ENCODE peak calls at places on chromosomes 11 and 22, in four cellular contexts. M is transverse colon, C is prostate gland, Q is spleen. F is an unnamed sample.

GRCh38 chr11:31798057-31799035 is 12.8 kb downstream of the PAX6 start:
- DNase-seq in M (no peak), C (no peak), Q (peak), F (peak)

GRCh38 chr11:32382339-32383049 is 52.8 kb downstream of the WT1 start:
- DNase-seq in Q (no peak), C (no peak), M (no peak), F (no peak)

GRCh38 chr22:37529652-37530345 is 10.6 kb upstream of the CARD10 start:
- DNase-seq in M (peak), C (peak), Q (no peak), F (no peak)

GRCh38 chr22:37843746-37844089 is 416 bp downstream of the ANKRD54 start:
- DNase-seq in Q (peak), M (peak), C (peak), F (no peak)

GRCh38 chr11:118105657-118106305 is 19.0 kb upstream of the SMIM35 start:
- DNase-seq in Q (no peak), C (no peak), M (no peak), F (no peak)

GRCh38 chr11:37984991-37985390 is 1387.0 kb upstream of the RAG2 start:
- DNase-seq in C (no peak), M (no peak), Q (no peak), F (no peak)

GRCh38 chr11:78783301-78783700 is 208.6 kb upstream of the NARS2 start:
- DNase-seq in Q (no peak), C (no peak), M (no peak), F (no peak)

GRCh38 chr22:27377501-27377900 is 424.1 kb downstream of the MN1 start:
- DNase-seq in M (no peak), C (no peak), Q (no peak), F (no peak)

GRCh38 chr11:8720868-8721739 is 38.5 kb downstream of the RPL27A start:
- DNase-seq in Q (no peak), M (peak), C (peak), F (no peak)

GRCh38 chr11:1260620-1261019 is 37.8 kb downstream of the MUC5B start:
- DNase-seq in C (no peak), Q (no peak), M (no peak), F (no peak)

GRCh38 chr11:1261241-1262071 is 38.6 kb downstream of the MUC5B start:
- DNase-seq in M (no peak), C (no peak), Q (no peak), F (no peak)

GRCh38 chr11:1263036-1263435 is 40.2 kb downstream of the MUC5B start:
- DNase-seq in Q (peak), M (peak), C (no peak), F (no peak)

GRCh38 chr11:1260023-1260501 is 37.2 kb downstream of the MUC5B start:
- DNase-seq in Q (no peak), C (no peak), M (peak), F (no peak)

GRCh38 chr11:1262172-1263006 is 39.5 kb downstream of the MUC5B start:
- DNase-seq in C (peak), Q (peak), M (peak), F (no peak)
- TF ChIP-seq POLR2A in C (peak), Q (no peak), M (peak), F (peak)

DNA sequence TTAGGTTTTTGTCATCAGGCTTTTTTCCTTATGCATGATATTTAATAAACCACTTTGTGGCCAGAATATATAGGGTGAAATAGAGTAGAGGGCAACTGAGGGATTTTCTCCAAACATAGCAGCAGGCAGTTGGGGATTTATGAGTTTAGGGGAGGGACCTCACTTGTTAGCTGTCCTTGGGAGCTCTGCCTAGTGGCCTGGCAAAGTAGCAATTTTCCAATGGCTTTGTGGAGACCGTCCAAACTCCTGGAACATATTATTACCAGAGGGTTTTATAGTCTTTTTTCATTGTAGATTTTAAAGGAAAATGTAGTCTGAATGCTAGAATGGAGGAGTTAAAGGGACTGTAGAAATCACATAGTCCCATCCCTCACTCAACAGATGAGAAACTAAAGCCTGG is 32.2 kb downstream of the AMOTL1 start:
- DNase-seq in C (peak), M (no peak), Q (no peak), F (no peak)
- TF ChIP-seq POLR2AphosphoS5 in C (peak), M (peak), Q (no peak), F (peak)

GRCh38 chr11:61688368-61689163 is 8.4 kb downstream of the DAGLA start:
- DNase-seq in C (peak), Q (no peak), M (peak), F (no peak)
- H3K4me3 ChIP-seq in C (no peak), Q (peak), M (no peak), F (peak)

GRCh38 chr11:59112494-59112893 is 5.5 kb downstream of the FAM111B start:
- DNase-seq in C (no peak), Q (no peak), M (no peak), F (no peak)

GRCh38 chr11:59114344-59114743 is 7.3 kb downstream of the FAM111B start:
- DNase-seq in M (no peak), Q (no peak), C (no peak), F (no peak)

GRCh38 chr11:59115556-59115955 is 8.5 kb downstream of the FAM111B start:
- DNase-seq in C (no peak), Q (no peak), M (no peak), F (no peak)

GRCh38 chr11:59119826-59120225 is 12.8 kb downstream of the FAM111B start:
- DNase-seq in C (no peak), M (no peak), Q (no peak), F (no peak)

DNA sequence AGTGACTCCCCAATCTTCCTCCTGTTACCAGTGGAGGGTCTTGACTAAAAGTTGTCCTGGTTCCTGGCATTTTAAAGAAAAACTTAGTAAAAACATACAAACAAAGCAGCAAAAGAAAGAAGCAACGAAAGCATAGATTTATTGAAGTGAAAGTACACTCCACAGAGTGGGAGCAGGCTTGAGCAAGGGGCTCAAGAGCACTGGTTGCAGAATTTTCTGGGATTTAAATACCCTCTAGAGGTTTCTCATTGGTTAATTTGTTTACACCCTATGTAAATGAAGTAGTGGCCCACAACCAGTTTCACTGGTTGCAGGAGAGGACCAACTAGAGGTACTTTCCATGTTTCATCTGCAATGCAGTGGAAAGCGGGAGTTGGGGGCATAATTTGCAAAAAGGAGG is 10.7 kb downstream of the FAM111B start:
- DNase-seq in Q (no peak), C (no peak), M (no peak), F (no peak)
- TF ChIP-seq POLR2A in Q (no peak), C (no peak), M (no peak), F (no peak)

DNA sequence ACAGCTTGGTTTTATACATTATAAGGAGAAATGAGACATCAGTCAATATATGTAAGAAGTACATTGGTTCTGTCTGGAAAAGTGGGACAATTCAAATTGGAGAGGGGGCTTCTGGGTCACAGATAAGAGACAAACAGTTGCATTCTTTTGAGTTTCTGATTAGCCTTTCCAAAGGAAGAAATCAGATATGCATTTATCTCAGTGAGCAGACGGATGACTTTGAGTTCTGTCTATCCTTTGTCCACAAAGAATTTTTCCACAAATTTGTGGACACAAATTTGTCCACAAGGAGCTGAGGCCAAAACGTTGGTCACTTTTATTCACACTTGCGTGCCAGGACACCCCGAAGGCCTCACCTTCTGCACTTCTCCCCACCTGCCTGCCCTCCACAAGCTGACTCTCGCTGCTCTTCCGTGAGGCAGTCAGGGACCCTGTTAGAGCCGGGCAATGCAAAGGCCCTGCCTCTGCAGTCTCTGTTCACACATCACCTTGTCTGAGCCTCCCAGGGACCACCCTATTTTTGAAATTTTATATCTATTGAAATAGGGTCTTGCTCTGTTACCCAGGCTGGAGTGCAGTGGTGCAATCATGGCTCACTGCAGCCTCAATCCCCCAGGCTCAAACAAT is 20.5 kb downstream of the IL17REL start:
- DNase-seq in Q (no peak), M (no peak), C (no peak), F (peak)
- TF ChIP-seq POLR2AphosphoS5 in Q (no peak), M (no peak), C (no peak), F (no peak)

GRCh38 chr11:121281609-121282164 is 10.9 kb upstream of the SC5D start:
- DNase-seq in C (no peak), M (no peak), Q (no peak), F (no peak)
- H3K4me3 ChIP-seq in C (no peak), M (no peak), Q (no peak), F (no peak)